ENCODE peak calls at places on chromosomes 3 and 15, in nine cellular contexts. Y is HepG2, L is transverse colon, V is A549, B is sigmoid colon, S is stomach, W is IMR-90, J is body of pancreas, O is ovary. M is an unnamed sample.

GRCh38 chr3:147423601-147424324 is 14.6 kb downstream of the ZIC1 start:
- DNase-seq in Y (no peak), L (no peak), V (no peak), B (no peak), S (no peak), W (no peak), J (no peak), O (no peak), M (no peak)

GRCh38 chr3:100963041-100963440 is 30.2 kb downstream of the ABI3BP start:
- DNase-seq in Y (no peak), L (no peak), V (no peak), B (no peak), S (no peak), W (no peak), J (no peak), O (no peak), M (no peak)

GRCh38 chr3:52270252-52270754 is 8.1 kb downstream of the WDR82 start:
- DNase-seq in Y (no peak), L (no peak), V (no peak), B (no peak), S (no peak), W (no peak), J (no peak), O (no peak), M (peak; percentile 74)

GRCh38 chr15:32700501-32701150 is 17.2 kb upstream of the GREM1 start:
- DNase-seq in Y (peak; percentile 72), L (peak; percentile 62), V (no peak), B (no peak), S (peak; percentile 67), W (no peak), J (peak; percentile 71), O (no peak), M (no peak)

GRCh38 chr15:30917675-30918074 is 14.0 kb downstream of the FAN1 start:
- DNase-seq in Y (no peak), L (no peak), V (no peak), B (no peak), S (no peak), W (no peak), J (no peak), O (no peak), M (no peak)

GRCh38 chr15:89495638-89496145 is 691 bp downstream of the RHCG start:
- DNase-seq in Y (no peak), L (no peak), V (no peak), B (no peak), S (no peak), W (no peak), J (no peak), O (no peak), M (no peak)

GRCh38 chr3:69288161-69288895 is 97.6 kb downstream of the FRMD4B start:
- DNase-seq in Y (no peak), L (no peak), V (no peak), B (no peak), S (no peak), W (no peak), J (no peak), O (no peak), M (no peak)

GRCh38 chr15:61232266-61232665 is 3.2 kb upstream of the RORA start:
- DNase-seq in Y (no peak), L (no peak), V (no peak), B (no peak), S (no peak), W (no peak), J (no peak), O (no peak), M (no peak)

GRCh38 chr15:76968310-76968709 is 26.6 kb upstream of the PSTPIP1 start:
- DNase-seq in Y (no peak), L (no peak), V (no peak), B (no peak), S (no peak), W (peak; percentile 34), J (no peak), O (no peak), M (no peak)

GRCh38 chr3:30315452-30315851 is 290.9 kb upstream of the TGFBR2 start:
- DNase-seq in Y (no peak), L (no peak), V (no peak), B (no peak), S (no peak), W (peak; percentile 44), J (no peak), O (no peak), M (no peak)

GRCh38 chr3:194637066-194637465 is 3.8 kb upstream of the TMEM44 start:
- DNase-seq in Y (no peak), L (no peak), V (no peak), B (no peak), S (no peak), W (no peak), J (no peak), O (no peak), M (peak; percentile 68)

GRCh38 chr3:15858547-15859506 is 61.0 kb upstream of the ANKRD28 start:
- DNase-seq in Y (peak; percentile 77), L (peak; percentile 80), V (peak; percentile 38), B (no peak), S (peak; percentile 85), W (no peak), J (peak; percentile 86), O (peak; percentile 65), M (peak; percentile 17)

GRCh38 chr3:61060421-61060861 is 190.8 kb downstream of the FHIT start:
- DNase-seq in Y (peak; percentile 44), L (no peak), V (no peak), B (no peak), S (no peak), W (no peak), J (no peak), O (no peak), M (peak; percentile 25)

GRCh38 chr15:85754993-85755392 is 39.7 kb downstream of the KLHL25 start:
- DNase-seq in Y (no peak), L (no peak), V (no peak), B (peak; percentile 69), S (no peak), W (peak; percentile 13), J (peak; percentile 58), O (no peak), M (no peak)

GRCh38 chr3:101801174-101801573 is 22.2 kb downstream of the NXPE3 start:
- DNase-seq in Y (no peak), L (no peak), V (no peak), B (no peak), S (no peak), W (no peak), J (no peak), O (no peak), M (no peak)

GRCh38 chr3:55692295-55692957 is 205.3 kb upstream of the WNT5A start:
- DNase-seq in Y (no peak), L (no peak), V (no peak), B (no peak), S (no peak), W (no peak), J (no peak), O (no peak), M (no peak)

GRCh38 chr15:59994855-59995557 is 9.1 kb upstream of the FOXB1 start:
- DNase-seq in Y (no peak), L (no peak), V (no peak), B (no peak), S (no peak), W (no peak), J (no peak), O (no peak), M (no peak)

GRCh38 chr3:17302774-17303173 is 418.0 kb downstream of the PLCL2 start:
- DNase-seq in Y (no peak), L (no peak), V (no peak), B (no peak), S (no peak), W (peak; percentile 28), J (peak; percentile 3), O (no peak), M (no peak)

GRCh38 chr3:30353711-30354467 is 252.5 kb upstream of the TGFBR2 start:
- DNase-seq in Y (no peak), L (peak; percentile 27), V (no peak), B (no peak), S (no peak), W (no peak), J (peak; percentile 21), O (no peak), M (no peak)

GRCh38 chr15:75061272-75061671 is 37.9 kb downstream of the PPCDC start:
- DNase-seq in Y (no peak), L (no peak), V (no peak), B (no peak), S (no peak), W (peak; percentile 62), J (no peak), O (no peak), M (no peak)
- TF ChIP-seq CTCF in Y (no peak), L (no peak), V (no peak), B (no peak), S (no peak), W (no peak), J (no peak), O (no peak), M (no peak)

GRCh38 chr3:158110658-158111018 is 749 bp downstream of the RSRC1 start:
- DNase-seq in Y (no peak), L (no peak), V (no peak), B (no peak), S (no peak), W (no peak), J (no peak), O (no peak), M (no peak)
- TF ChIP-seq POLR2A in Y (no peak), L (no peak), V (no peak), B (no peak), S (no peak), W (no peak), J (no peak), O (no peak), M (no peak)

GRCh38 chr15:22224241-22224671 is 143.9 kb downstream of the OR4M2 start:
- DNase-seq in Y (no peak), L (no peak), V (no peak), B (peak; percentile 37), S (no peak), W (no peak), J (no peak), O (no peak), M (no peak)
- TF ChIP-seq CTCF in Y (no peak), L (no peak), V (peak; percentile 43), B (no peak), S (no peak), W (no peak), J (no peak), O (no peak), M (no peak)

GRCh38 chr3:197798863-197799262 is 7.8 kb downstream of the LRCH3 start:
- DNase-seq in Y (no peak), L (no peak), V (no peak), B (no peak), S (no peak), W (no peak), J (no peak), O (no peak), M (no peak)

GRCh38 chr3:197800379-197800778 is 9.3 kb downstream of the LRCH3 start:
- DNase-seq in Y (no peak), L (no peak), V (no peak), B (no peak), S (no peak), W (peak; percentile 80), J (no peak), O (no peak), M (no peak)

GRCh38 chr3:197796087-197796486 is 5.0 kb downstream of the LRCH3 start:
- DNase-seq in Y (no peak), L (no peak), V (no peak), B (no peak), S (no peak), W (no peak), J (no peak), O (no peak), M (no peak)

GRCh38 chr3:197802505-197803459 is 11.7 kb downstream of the LRCH3 start:
- DNase-seq in Y (no peak), L (no peak), V (no peak), B (no peak), S (no peak), W (no peak), J (no peak), O (no peak), M (no peak)

GRCh38 chr3:197801801-197802504 is 10.9 kb downstream of the LRCH3 start:
- DNase-seq in Y (no peak), L (no peak), V (no peak), B (no peak), S (no peak), W (peak; percentile 51), J (peak; percentile 15), O (no peak), M (no peak)
- TF ChIP-seq POLR2A in Y (no peak), L (no peak), V (no peak), B (no peak), S (no peak), W (no peak), J (no peak), O (no peak), M (no peak)